ENCODE peak calls at places on chromosomes 2 and 18, in five cellular contexts. One of them, this sample, is unnamed.

GRCh38 chr2:82779981-82780380 is 1679.1 kb downstream of the SUCLG1 start:
- DNase-seq in GM12864: no peak
- DNase-seq in A549: no peak
- DNase-seq in AG10803: no peak
- DNase-seq in coronary artery: no peak
- DNase-seq in this sample: no peak

GRCh38 chr2:175605989-175606841 is 395.9 kb downstream of the LNPK start:
- DNase-seq in A549: no peak
- DNase-seq in coronary artery: no peak
- DNase-seq in AG10803: peak
- DNase-seq in GM12864: no peak
- DNase-seq in this sample: no peak

GRCh38 chr2:176395273-176395854 is 126.1 kb downstream of the MTX2 start:
- DNase-seq in A549: no peak
- DNase-seq in AG10803: no peak
- DNase-seq in coronary artery: no peak
- DNase-seq in GM12864: no peak
- DNase-seq in this sample: no peak

GRCh38 chr18:35095983-35096676 is 54.9 kb downstream of the MAPRE2 start:
- DNase-seq in coronary artery: no peak
- DNase-seq in AG10803: no peak
- DNase-seq in GM12864: no peak
- DNase-seq in A549: no peak
- DNase-seq in this sample: no peak

GRCh38 chr2:74599676-74600075 is 45.2 kb downstream of the DOK1 start:
- DNase-seq in A549: no peak
- DNase-seq in AG10803: no peak
- DNase-seq in coronary artery: no peak
- DNase-seq in GM12864: no peak
- DNase-seq in this sample: no peak

GRCh38 chr2:208010501-208010900 is 14.8 kb downstream of the PLEKHM3 start:
- DNase-seq in AG10803: no peak
- DNase-seq in A549: no peak
- DNase-seq in GM12864: no peak
- DNase-seq in coronary artery: no peak
- DNase-seq in this sample: no peak

GRCh38 chr2:162143969-162144368 is 8.1 kb downstream of the GCG start:
- DNase-seq in A549: no peak
- DNase-seq in coronary artery: no peak
- DNase-seq in AG10803: no peak
- DNase-seq in GM12864: no peak
- DNase-seq in this sample: no peak

GRCh38 chr2:18684202-18685040 is 95.1 kb upstream of the NT5C1B start:
- DNase-seq in coronary artery: no peak
- DNase-seq in AG10803: peak
- DNase-seq in GM12864: no peak
- DNase-seq in A549: no peak
- DNase-seq in this sample: no peak

GRCh38 chr2:205733082-205733481 is 50.8 kb downstream of the NRP2 start:
- DNase-seq in GM12864: no peak
- DNase-seq in A549: no peak
- DNase-seq in coronary artery: no peak
- DNase-seq in AG10803: no peak
- DNase-seq in this sample: no peak

GRCh38 chr2:165868211-165868610 is 74.2 kb upstream of the GALNT3 start:
- DNase-seq in coronary artery: no peak
- DNase-seq in AG10803: no peak
- DNase-seq in A549: no peak
- DNase-seq in GM12864: no peak
- DNase-seq in this sample: no peak

GRCh38 chr2:173184031-173185004 is 108.7 kb downstream of the MAP3K20 start:
- DNase-seq in GM12864: no peak
- DNase-seq in A549: peak
- DNase-seq in AG10803: peak
- DNase-seq in coronary artery: peak
- DNase-seq in this sample: no peak

GRCh38 chr2:224927011-224927410 is 115.3 kb downstream of the DOCK10 start:
- DNase-seq in AG10803: no peak
- DNase-seq in coronary artery: no peak
- DNase-seq in A549: no peak
- DNase-seq in GM12864: no peak
- DNase-seq in this sample: no peak

GRCh38 chr2:216690451-216691209 is 4.7 kb downstream of the IGFBP5 start:
- DNase-seq in AG10803: peak
- DNase-seq in coronary artery: peak
- DNase-seq in A549: no peak
- DNase-seq in GM12864: no peak
- DNase-seq in this sample: no peak

GRCh38 chr2:37472959-37473358 is 128.5 kb downstream of the QPCT start:
- DNase-seq in A549: no peak
- DNase-seq in GM12864: no peak
- DNase-seq in coronary artery: no peak
- DNase-seq in AG10803: peak
- DNase-seq in this sample: no peak

GRCh38 chr2:175805442-175806114 is 196.5 kb downstream of the LNPK start:
- DNase-seq in coronary artery: no peak
- DNase-seq in A549: no peak
- DNase-seq in GM12864: no peak
- DNase-seq in AG10803: no peak
- DNase-seq in this sample: no peak

GRCh38 chr2:68905116-68905515 is 33.9 kb upstream of the BMP10 start:
- DNase-seq in AG10803: no peak
- DNase-seq in coronary artery: no peak
- DNase-seq in GM12864: no peak
- DNase-seq in A549: no peak
- DNase-seq in this sample: no peak

GRCh38 chr2:172545408-172546075 is 10.3 kb upstream of the PDK1 start:
- DNase-seq in A549: no peak
- DNase-seq in coronary artery: no peak
- DNase-seq in AG10803: peak
- DNase-seq in GM12864: no peak
- DNase-seq in this sample: no peak

GRCh38 chr2:234427081-234428058 is 69.5 kb downstream of the ARL4C start:
- DNase-seq in AG10803: peak
- DNase-seq in A549: no peak
- DNase-seq in GM12864: no peak
- DNase-seq in coronary artery: no peak
- DNase-seq in this sample: peak

GRCh38 chr2:237714690-237715458 is 83.7 kb upstream of the RBM44 start:
- DNase-seq in AG10803: no peak
- DNase-seq in coronary artery: no peak
- DNase-seq in GM12864: no peak
- DNase-seq in A549: no peak
- DNase-seq in this sample: no peak

GRCh38 chr2:168246483-168247340 is 683 bp downstream of the STK39 start:
- DNase-seq in A549: peak
- DNase-seq in coronary artery: peak
- DNase-seq in AG10803: peak
- DNase-seq in GM12864: no peak
- DNase-seq in this sample: peak

GRCh38 chr2:230295192-230295591 is 31.8 kb upstream of the SP140L start:
- DNase-seq in AG10803: no peak
- DNase-seq in A549: no peak
- DNase-seq in GM12864: no peak
- DNase-seq in coronary artery: no peak
- DNase-seq in this sample: no peak

GRCh38 chr18:62500966-62501591 is 21.7 kb upstream of the ZCCHC2 start:
- DNase-seq in AG10803: no peak
- DNase-seq in A549: no peak
- DNase-seq in GM12864: no peak
- DNase-seq in coronary artery: no peak
- DNase-seq in this sample: no peak

GRCh38 chr2:105866439-105867170 is 121.9 kb downstream of the NCK2 start:
- DNase-seq in coronary artery: peak
- DNase-seq in GM12864: no peak
- DNase-seq in A549: no peak
- DNase-seq in AG10803: peak
- DNase-seq in this sample: no peak

GRCh38 chr18:56118422-56118821 is 520.0 kb downstream of the TXNL1 start:
- DNase-seq in A549: no peak
- DNase-seq in AG10803: no peak
- DNase-seq in coronary artery: no peak
- DNase-seq in GM12864: no peak
- DNase-seq in this sample: no peak

GRCh38 chr2:218406949-218407703 is 7.5 kb downstream of the CTDSP1 start:
- DNase-seq in AG10803: peak
- DNase-seq in GM12864: no peak
- DNase-seq in A549: no peak
- DNase-seq in coronary artery: peak
- DNase-seq in this sample: no peak

GRCh38 chr2:101999122-101999789 is 7.5 kb downstream of the IL1R2 start:
- DNase-seq in AG10803: no peak
- DNase-seq in A549: peak
- DNase-seq in GM12864: no peak
- DNase-seq in coronary artery: no peak
- DNase-seq in this sample: no peak

GRCh38 chr2:15735738-15736326 is 144.2 kb downstream of the DDX1 start:
- DNase-seq in GM12864: no peak
- DNase-seq in A549: no peak
- DNase-seq in coronary artery: peak
- DNase-seq in AG10803: no peak
- DNase-seq in this sample: peak

GRCh38 chr2:213150315-213150951 is 979 bp downstream of the IKZF2 start:
- DNase-seq in coronary artery: no peak
- DNase-seq in GM12864: no peak
- DNase-seq in AG10803: peak
- DNase-seq in A549: no peak
- DNase-seq in this sample: no peak

GRCh38 chr2:213151437-213152064 is at the start of gene IKZF2:
- DNase-seq in AG10803: peak
- DNase-seq in GM12864: peak
- DNase-seq in A549: peak
- DNase-seq in coronary artery: peak
- DNase-seq in this sample: peak

GRCh38 chr2:213149949-213150314 is 1.5 kb downstream of the IKZF2 start:
- DNase-seq in GM12864: no peak
- DNase-seq in coronary artery: no peak
- DNase-seq in AG10803: no peak
- DNase-seq in A549: no peak
- DNase-seq in this sample: no peak

GRCh38 chr2:213152065-213152794 is 818 bp upstream of the IKZF2 start:
- DNase-seq in GM12864: no peak
- DNase-seq in AG10803: peak
- DNase-seq in coronary artery: peak
- DNase-seq in A549: peak
- DNase-seq in this sample: peak

DNA sequence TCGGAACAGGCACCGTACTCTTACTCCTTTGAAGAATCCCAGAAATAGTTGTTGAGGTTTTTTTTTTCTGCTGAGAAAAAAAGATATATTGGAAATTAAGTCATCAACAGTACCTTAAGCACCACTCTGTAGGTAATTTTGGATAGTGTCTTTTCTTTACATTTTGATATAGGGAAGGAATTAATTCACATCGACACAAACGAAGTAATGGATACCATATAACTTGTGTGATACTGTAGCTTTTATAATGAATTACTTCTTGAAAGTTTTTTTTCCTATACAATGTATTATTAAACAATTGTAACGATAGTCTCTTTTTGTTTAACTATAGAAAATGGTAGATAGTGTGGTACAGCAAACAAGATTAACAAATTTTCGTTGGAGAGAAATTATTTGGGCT is 1.5 kb upstream of the IKZF2 start:
- DNase-seq in GM12864: no peak
- DNase-seq in coronary artery: no peak
- DNase-seq in A549: no peak
- DNase-seq in AG10803: no peak
- DNase-seq in this sample: no peak
- TF ChIP-seq CTCF in GM12864: no peak
- TF ChIP-seq CTCF in coronary artery: no peak
- TF ChIP-seq CTCF in A549: no peak
- TF ChIP-seq CTCF in AG10803: no peak
- TF ChIP-seq CTCF in this sample: no peak

DNA sequence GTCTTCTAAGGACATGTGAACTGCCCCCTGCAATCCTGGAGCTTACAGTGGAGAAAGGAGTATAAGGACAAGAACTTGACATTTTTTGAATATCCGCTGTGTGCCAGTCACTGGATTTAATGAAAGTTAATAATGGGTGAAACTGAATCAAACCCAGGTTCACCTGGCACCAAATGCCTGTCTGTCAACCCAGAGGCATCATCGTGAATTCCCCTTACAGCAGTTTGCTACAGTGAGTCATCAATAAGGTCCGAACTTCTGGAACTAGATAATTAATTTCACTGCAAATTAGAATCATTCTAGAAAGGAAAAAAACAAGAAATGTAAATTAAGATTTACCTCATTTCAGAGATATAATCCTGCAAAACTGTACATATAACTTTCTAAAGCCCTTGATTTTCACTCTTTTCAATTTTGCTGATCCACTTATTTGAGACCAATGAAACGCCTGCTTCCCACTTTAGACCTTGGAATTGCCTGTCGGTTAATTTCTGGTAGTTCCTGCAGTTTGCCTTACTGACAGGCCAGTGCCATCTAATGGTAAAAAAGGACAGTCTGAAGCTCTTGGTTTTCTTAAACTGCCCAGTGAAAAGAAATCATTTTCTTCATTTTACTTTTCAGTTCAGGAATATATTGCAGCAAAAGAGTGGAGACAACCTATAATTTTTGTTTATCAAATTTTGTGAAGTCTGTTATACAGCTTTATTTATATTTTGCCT is 8.2 kb downstream of the DSG2 start:
- DNase-seq in AG10803: peak
- DNase-seq in coronary artery: no peak
- DNase-seq in GM12864: no peak
- DNase-seq in A549: peak
- DNase-seq in this sample: no peak
- TF ChIP-seq CTCF in AG10803: peak
- TF ChIP-seq CTCF in coronary artery: no peak
- TF ChIP-seq CTCF in GM12864: no peak
- TF ChIP-seq CTCF in A549: peak
- TF ChIP-seq CTCF in this sample: no peak

GRCh38 chr18:11761553-11761952 is 72.5 kb downstream of the GNAL start:
- DNase-seq in coronary artery: no peak
- DNase-seq in AG10803: no peak
- DNase-seq in A549: no peak
- DNase-seq in GM12864: no peak
- DNase-seq in this sample: no peak
- TF ChIP-seq CTCF in coronary artery: no peak
- TF ChIP-seq CTCF in AG10803: no peak
- TF ChIP-seq CTCF in A549: no peak
- TF ChIP-seq CTCF in GM12864: peak
- TF ChIP-seq CTCF in this sample: peak

DNA sequence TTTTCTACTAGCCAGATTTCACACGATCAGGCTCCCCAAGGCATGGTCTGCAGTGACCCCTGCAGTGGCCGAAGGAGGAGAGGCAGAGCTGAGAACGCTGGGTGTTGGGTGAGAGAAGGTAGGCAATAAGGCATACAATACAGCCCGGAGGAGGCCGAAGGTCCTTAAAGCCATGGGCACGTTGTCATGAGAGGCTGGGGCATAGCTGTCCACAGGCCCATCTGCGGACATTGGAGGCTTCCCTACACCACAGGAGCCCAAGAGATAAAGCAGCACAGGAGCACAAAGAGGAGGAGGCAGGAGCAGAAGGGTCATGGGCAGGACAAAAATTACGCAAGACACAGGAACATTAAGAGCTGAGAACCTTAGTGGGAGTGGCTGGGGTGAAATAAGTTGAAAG is 16.7 kb upstream of the BZW1 start:
- DNase-seq in GM12864: no peak
- DNase-seq in A549: no peak
- DNase-seq in coronary artery: no peak
- DNase-seq in AG10803: no peak
- DNase-seq in this sample: no peak
- TF ChIP-seq CTCF in GM12864: no peak
- TF ChIP-seq CTCF in A549: peak
- TF ChIP-seq CTCF in coronary artery: no peak
- TF ChIP-seq CTCF in AG10803: no peak
- TF ChIP-seq CTCF in this sample: no peak

This sample was measured in mesothelial cell of epicardium.